ENCODE peak calls at places on chromosome 22, in eight cellular contexts. O, L, A, J, T, B, I and Y are unnamed samples. For H3K36me3 and H3K27me3, the result is how much of the 10 kb centered on the place peaks cover.

GRCh38 chr22:20550851-20551744 is 43.7 kb downstream of the MED15 start:
- DNase-seq in O (no peak), L (peak), A (peak), J (peak), T (no peak), B (no peak), I (no peak), Y (peak)

GRCh38 chr22:34638128-34638527 is 427.8 kb upstream of the ISX start:
- DNase-seq in O (no peak), L (no peak), A (no peak), J (no peak), T (no peak), B (no peak), I (no peak), Y (no peak)

GRCh38 chr22:46546466-46547178 is 9.2 kb upstream of the CELSR1 start:
- DNase-seq in O (peak), L (peak), A (peak), J (no peak), T (peak), B (no peak), I (no peak), Y (peak)

GRCh38 chr22:50621491-50621880 is 6.5 kb downstream of the ARSA start:
- DNase-seq in O (no peak), L (no peak), A (no peak), J (no peak), T (no peak), B (peak), I (no peak), Y (no peak)

GRCh38 chr22:40857309-40857851 is 432 bp downstream of the XPNPEP3 start:
- DNase-seq in O (no peak), L (peak), A (no peak), J (no peak), T (no peak), B (no peak), I (no peak), Y (no peak)

GRCh38 chr22:45952151-45952550 is 24.8 kb downstream of the WNT7B start:
- DNase-seq in O (no peak), L (no peak), A (no peak), J (no peak), T (no peak), B (no peak), I (no peak), Y (no peak)

GRCh38 chr22:37930270-37930951 is 23.0 kb downstream of the C22orf23 start:
- DNase-seq in O (no peak), L (peak), A (no peak), J (no peak), T (no peak), B (peak), I (no peak), Y (no peak)

GRCh38 chr22:37053310-37054077 is 2.0 kb downstream of the KCTD17 start:
- DNase-seq in O (no peak), L (peak), A (no peak), J (no peak), T (peak), B (no peak), I (no peak), Y (no peak)

GRCh38 chr22:50326225-50326958 is 420 bp downstream of the DENND6B start:
- DNase-seq in O (no peak), L (no peak), A (no peak), J (no peak), T (no peak), B (no peak), I (no peak), Y (no peak)

GRCh38 chr22:36218648-36219047 is 17.0 kb upstream of the APOL4 start:
- DNase-seq in O (no peak), L (no peak), A (no peak), J (no peak), T (no peak), B (no peak), I (no peak), Y (no peak)

GRCh38 chr22:19213001-19213400 is 34.5 kb upstream of the SLC25A1 start:
- DNase-seq in O (no peak), L (no peak), A (no peak), J (no peak), T (no peak), B (no peak), I (no peak), Y (no peak)

GRCh38 chr22:29194269-29194668 is 11.4 kb upstream of the EMID1 start:
- DNase-seq in O (no peak), L (no peak), A (no peak), J (no peak), T (no peak), B (peak), I (no peak), Y (no peak)

GRCh38 chr22:39214383-39215069 is 30.3 kb downstream of the PDGFB start:
- DNase-seq in O (no peak), L (peak), A (peak), J (no peak), T (no peak), B (no peak), I (no peak), Y (peak)

GRCh38 chr22:20803696-20804324 is 29.9 kb downstream of the SERPIND1 start:
- DNase-seq in O (no peak), L (peak), A (no peak), J (no peak), T (no peak), B (no peak), I (no peak), Y (peak)

GRCh38 chr22:29581799-29582198 is 886 bp upstream of the NIPSNAP1 start:
- DNase-seq in O (no peak), L (no peak), A (no peak), J (no peak), T (no peak), B (no peak), I (no peak), Y (no peak)

GRCh38 chr22:41511521-41511968 is 32.7 kb downstream of the POLR3H start:
- DNase-seq in O (peak), L (no peak), A (no peak), J (no peak), T (no peak), B (no peak), I (no peak), Y (no peak)

GRCh38 chr22:37560682-37561208 is 465 bp downstream of the CDC42EP1 start:
- DNase-seq in O (peak), L (peak), A (peak), J (no peak), T (peak), B (no peak), I (no peak), Y (peak)

GRCh38 chr22:46547883-46548244 is 10.4 kb upstream of the CELSR1 start:
- DNase-seq in O (peak), L (peak), A (peak), J (peak), T (peak), B (no peak), I (peak), Y (peak)

GRCh38 chr22:40436460-40437431 is 66.4 kb downstream of the SGSM3 start:
- DNase-seq in O (no peak), L (peak), A (peak), J (peak), T (peak), B (peak), I (no peak), Y (no peak)

GRCh38 chr22:45265546-45265945 is 19.2 kb upstream of the UPK3A start:
- DNase-seq in O (no peak), L (peak), A (peak), J (no peak), T (no peak), B (no peak), I (no peak), Y (no peak)

GRCh38 chr22:44669725-44670027 is 32.3 kb upstream of the PRR5 start:
- DNase-seq in O (peak), L (peak), A (no peak), J (no peak), T (no peak), B (no peak), I (no peak), Y (no peak)

GRCh38 chr22:30204742-30205111 is 41.8 kb downstream of the LIF start:
- DNase-seq in O (peak), L (peak), A (peak), J (no peak), T (no peak), B (no peak), I (peak), Y (peak)

GRCh38 chr22:17198188-17199130 is 20.8 kb downstream of the ADA2 start:
- DNase-seq in O (peak), L (peak), A (peak), J (no peak), T (peak), B (no peak), I (no peak), Y (no peak)
- H3K4me3 ChIP-seq in O (peak), L (no peak), A (peak), J (peak), T (peak), B (no peak), I (peak), Y (no peak)

GRCh38 chr22:42697542-42698013 is 23.1 kb downstream of the A4GALT start:
- DNase-seq in O (peak), L (peak), A (peak), J (peak), T (peak), B (no peak), I (no peak), Y (peak)

GRCh38 chr22:42696331-42696967 is 24.2 kb downstream of the A4GALT start:
- DNase-seq in O (peak), L (no peak), A (no peak), J (no peak), T (no peak), B (no peak), I (no peak), Y (no peak)

GRCh38 chr22:42693055-42693762 is 27.5 kb downstream of the A4GALT start:
- DNase-seq in O (peak), L (no peak), A (no peak), J (no peak), T (no peak), B (no peak), I (no peak), Y (no peak)

GRCh38 chr22:42693763-42694683 is 26.6 kb downstream of the A4GALT start:
- DNase-seq in O (peak), L (no peak), A (no peak), J (no peak), T (no peak), B (no peak), I (no peak), Y (no peak)

GRCh38 chr22:42695294-42695693 is 25.4 kb downstream of the A4GALT start:
- DNase-seq in O (peak), L (no peak), A (no peak), J (peak), T (peak), B (no peak), I (no peak), Y (peak)
- H3K36me3 ChIP-seq in O (under half), L (under half), A (under half), J (under half), T (under half), B (under half), I (under half), Y (under half)

GRCh38 chr22:48436201-48436931 is 1391.3 kb downstream of the BRD1 start:
- DNase-seq in O (peak), L (no peak), A (no peak), J (no peak), T (no peak), B (no peak), I (no peak), Y (no peak)
- H3K27me3 ChIP-seq in O (under half), L (under half), A (under half), J (under half), T (half or more), B (under half), I (under half), Y (under half)

GRCh38 chr22:22195265-22196017 is 49.1 kb upstream of the VPREB1 start:
- DNase-seq in O (peak), L (peak), A (peak), J (peak), T (no peak), B (peak), I (no peak), Y (peak)
- H3K4me3 ChIP-seq in O (no peak), L (no peak), A (no peak), J (no peak), T (no peak), B (peak), I (no peak), Y (no peak)

GRCh38 chr22:23144926-23145906 is at the start of gene RAB36:
- DNase-seq in O (peak), L (peak), A (peak), J (peak), T (peak), B (peak), I (peak), Y (peak)
- H3K36me3 ChIP-seq in O (under half), L (under half), A (under half), J (under half), T (under half), B (under half), I (under half), Y (under half)

DNA sequence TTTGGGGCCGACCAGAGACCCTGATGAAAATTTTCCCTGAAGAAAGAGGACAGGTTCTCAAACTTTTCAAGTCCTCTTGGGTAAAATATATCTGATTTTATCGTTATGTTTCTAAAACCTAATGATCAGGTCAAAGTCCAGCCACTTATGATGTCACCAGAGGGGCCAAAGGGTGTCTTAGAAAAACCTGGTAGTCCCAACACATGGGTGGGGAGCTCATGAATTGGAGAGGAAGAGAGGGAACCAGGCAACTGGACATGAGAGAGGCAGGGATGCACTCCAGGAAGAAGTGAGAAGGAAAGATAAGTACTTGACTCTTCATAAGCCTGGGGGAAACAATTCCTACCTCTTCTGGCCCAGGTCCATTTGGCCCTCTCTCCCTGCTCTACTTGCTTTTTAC is 9.2 kb downstream of the SLC5A1 start:
- DNase-seq in O (no peak), L (no peak), A (no peak), J (no peak), T (no peak), B (no peak), I (no peak), Y (no peak)
- H3K27me3 ChIP-seq in O (under half), L (under half), A (under half), J (under half), T (under half), B (under half), I (under half), Y (under half)

GRCh38 chr22:43001271-43002197 is 13.4 kb downstream of the PACSIN2 start:
- DNase-seq in O (no peak), L (peak), A (peak), J (no peak), T (no peak), B (no peak), I (no peak), Y (no peak)
- H3K4me3 ChIP-seq in O (no peak), L (no peak), A (peak), J (no peak), T (no peak), B (no peak), I (no peak), Y (no peak)